ENCODE peak calls at places on chromosomes 4 and X, in four cellular contexts. V, K, U and Z are unnamed samples.

GRCh38 chrX:17679261-17679660 is 58.0 kb upstream of the SCML1 start:
- DNase-seq in V (no peak), K (no peak), U (no peak), Z (no peak)

GRCh38 chrX:31962256-31962655 is 890.4 kb upstream of the FTHL17 start:
- DNase-seq in V (no peak), K (no peak), U (no peak), Z (no peak)

GRCh38 chr4:184383497-184384055 is 90.8 kb downstream of the IRF2 start:
- DNase-seq in V (peak; percentile 10), K (no peak), U (peak; percentile 27), Z (no peak)

GRCh38 chr4:17066972-17067371 is 168.5 kb upstream of the LDB2 start:
- DNase-seq in V (no peak), K (no peak), U (no peak), Z (no peak)

GRCh38 chr4:123671633-123672404 is 275.2 kb downstream of the SPRY1 start:
- DNase-seq in V (no peak), K (no peak), U (no peak), Z (peak; percentile 46)

GRCh38 chrX:107324493-107325310 is 118.3 kb downstream of the DNAAF6 start:
- DNase-seq in V (peak; percentile 44), K (peak; percentile 68), U (no peak), Z (no peak)

GRCh38 chr4:109574443-109574850 is 14.4 kb downstream of the MCUB start:
- DNase-seq in V (peak; percentile 51), K (no peak), U (peak; percentile 42), Z (no peak)

GRCh38 chrX:12789976-12790375 is 1.2 kb upstream of the PRPS2 start:
- DNase-seq in V (no peak), K (no peak), U (no peak), Z (no peak)

GRCh38 chrX:86171366-86171765 is 23.1 kb downstream of the DACH2 start:
- DNase-seq in V (peak; percentile 11), K (peak; percentile 23), U (peak; percentile 35), Z (no peak)

GRCh38 chr4:10458190-10458589 is 964 bp upstream of the ZNF518B start:
- DNase-seq in V (peak; percentile 71), K (no peak), U (no peak), Z (no peak)

GRCh38 chr4:13088726-13089658 is 395.1 kb downstream of the RAB28 start:
- DNase-seq in V (no peak), K (no peak), U (no peak), Z (no peak)

GRCh38 chrX:82676386-82676785 is 831.7 kb upstream of the POU3F4 start:
- DNase-seq in V (peak; percentile 0), K (no peak), U (no peak), Z (no peak)

GRCh38 chr4:78545275-78546246 is 6.0 kb upstream of the ANXA3 start:
- DNase-seq in V (no peak), K (no peak), U (no peak), Z (no peak)

GRCh38 chrX:32443841-32444240 is 767.5 kb downstream of the DMD start:
- DNase-seq in V (no peak), K (no peak), U (no peak), Z (no peak)

GRCh38 chrX:33211356-33212254 is at the start of gene DMD:
- DNase-seq in V (no peak), K (no peak), U (peak; percentile 1), Z (no peak)

GRCh38 chr4:154744341-154744948 is 645 bp downstream of the LRAT start:
- DNase-seq in V (no peak), K (no peak), U (no peak), Z (no peak)

GRCh38 chr4:156790866-156791265 is 180.7 kb downstream of the PDGFC start:
- DNase-seq in V (no peak), K (no peak), U (peak; percentile 53), Z (no peak)

GRCh38 chr4:184384056-184384809 is 90.1 kb downstream of the IRF2 start:
- DNase-seq in V (no peak), K (no peak), U (peak; percentile 86), Z (peak; percentile 92)

GRCh38 chr4:19002170-19002569 is 980.6 kb upstream of the LCORL start:
- DNase-seq in V (no peak), K (no peak), U (no peak), Z (no peak)

GRCh38 chrX:10501606-10502005 is 118.8 kb downstream of the MID1 start:
- DNase-seq in V (no peak), K (no peak), U (no peak), Z (no peak)

GRCh38 chrX:38841766-38842165 is 40.5 kb downstream of the MID1IP1 start:
- DNase-seq in V (peak; percentile 69), K (no peak), U (no peak), Z (no peak)

GRCh38 chr4:188484256-188484655 is 345.0 kb downstream of the TRIML1 start:
- DNase-seq in V (no peak), K (no peak), U (no peak), Z (no peak)

DNA sequence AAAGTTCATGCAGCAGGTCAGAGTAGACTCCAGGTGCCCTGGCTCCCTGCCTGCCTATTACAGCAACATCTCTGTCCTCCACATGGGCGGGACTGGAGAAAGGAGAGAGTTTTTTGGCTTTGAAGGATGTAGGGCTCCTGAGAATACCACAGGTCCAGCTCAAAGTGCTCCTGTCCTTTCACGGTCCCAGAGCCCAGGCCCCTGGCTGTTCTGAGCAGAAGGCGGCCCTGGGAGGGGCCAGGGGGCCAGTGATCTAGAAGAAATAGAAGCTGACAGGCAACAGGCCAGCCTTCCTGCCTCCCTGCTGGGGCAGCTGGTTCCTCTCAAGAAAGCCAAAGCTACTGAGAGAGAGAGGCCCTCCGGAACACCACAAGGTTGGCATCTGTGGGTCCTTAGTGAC is 929 bp upstream of the IQSEC2 start:
- DNase-seq in V (no peak), K (no peak), U (no peak), Z (no peak)
- TF ChIP-seq BRCA1 in V (no peak), K (no peak), U (no peak), Z (no peak)

GRCh38 chr4:102826105-102826889 is 1.1 kb downstream of the UBE2D3 start:
- DNase-seq in V (no peak), K (no peak), U (no peak), Z (no peak)

GRCh38 chr4:102826890-102827673 is at the start of gene UBE2D3:
- DNase-seq in V (peak; percentile 94), K (peak; percentile 71), U (peak; percentile 81), Z (peak; percentile 45)

GRCh38 chr4:102829803-102830202 is 2.5 kb upstream of the UBE2D3 start:
- DNase-seq in V (no peak), K (no peak), U (no peak), Z (no peak)

GRCh38 chr4:102827674-102828496 is 534 bp upstream of the UBE2D3 start:
- DNase-seq in V (peak; percentile 99), K (peak; percentile 99), U (peak; percentile 100), Z (peak; percentile 100)

DNA sequence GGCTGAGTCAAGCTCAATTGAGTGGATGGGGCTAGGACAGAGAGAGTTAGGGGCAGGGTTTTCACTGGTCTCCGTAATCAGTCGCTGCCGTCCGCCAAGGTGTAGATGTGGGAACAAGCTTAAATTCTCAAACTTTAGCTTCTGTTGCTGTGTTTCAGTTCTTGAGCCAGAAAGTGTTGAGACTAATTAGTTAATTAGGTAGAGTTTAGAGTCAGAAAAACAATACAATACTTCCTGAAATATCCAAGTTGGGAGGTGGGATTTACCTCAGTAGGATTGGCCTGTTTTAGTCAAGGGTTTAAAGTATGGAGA is 1.1 kb upstream of the UBE2D3 start:
- DNase-seq in V (no peak), K (no peak), U (no peak), Z (no peak)
- TF ChIP-seq BRCA1 in V (no peak), K (no peak), U (no peak), Z (no peak)

GRCh38 chrX:15943393-15943792 is 88.8 kb upstream of the AP1S2 start:
- DNase-seq in V (peak; percentile 20), K (no peak), U (no peak), Z (no peak)

GRCh38 chrX:15952212-15952611 is 97.6 kb upstream of the AP1S2 start:
- DNase-seq in V (no peak), K (no peak), U (no peak), Z (no peak)

GRCh38 chrX:15946783-15947550 is 92.4 kb upstream of the AP1S2 start:
- DNase-seq in V (peak; percentile 5), K (no peak), U (no peak), Z (no peak)

GRCh38 chrX:15948318-15948660 is 93.7 kb upstream of the AP1S2 start:
- DNase-seq in V (no peak), K (no peak), U (no peak), Z (no peak)

GRCh38 chrX:15947648-15948317 is 93.2 kb upstream of the AP1S2 start:
- DNase-seq in V (peak; percentile 62), K (peak; percentile 33), U (no peak), Z (no peak)
- TF ChIP-seq BRCA1 in V (no peak), K (no peak), U (no peak), Z (no peak)

GRCh38 chr4:168765726-168766125 is 244.3 kb downstream of the CBR4 start:
- DNase-seq in V (no peak), K (no peak), U (no peak), Z (no peak)
- TF ChIP-seq BRCA1 in V (no peak), K (no peak), U (no peak), Z (no peak)

GRCh38 chrX:50889582-50889981 is 21.0 kb upstream of the BMP15 start:
- DNase-seq in V (no peak), K (no peak), U (no peak), Z (no peak)
- TF ChIP-seq BRCA1 in V (no peak), K (no peak), U (no peak), Z (no peak)